ENCODE peak calls at places on chromosome 12, in seven cellular contexts. One of them, this sample, is unnamed.

GRCh38 chr12:117365072-117365616 is 3.7 kb upstream of the NOS1 start:
- DNase-seq in stomach: no peak
- DNase-seq in AG09309: no peak
- DNase-seq in fibroblast of lung: no peak
- DNase-seq in pancreas: no peak
- DNase-seq in heart left ventricle: no peak
- DNase-seq in SK-N-SH: peak
- DNase-seq in this sample: no peak

GRCh38 chr12:25084816-25085215 is 110.1 kb downstream of the DNAI7 start:
- DNase-seq in SK-N-SH: no peak
- DNase-seq in pancreas: no peak
- DNase-seq in fibroblast of lung: no peak
- DNase-seq in AG09309: no peak
- DNase-seq in heart left ventricle: no peak
- DNase-seq in stomach: no peak
- DNase-seq in this sample: no peak

GRCh38 chr12:31234955-31235867 is 90.7 kb downstream of the SINHCAF start:
- DNase-seq in stomach: peak
- DNase-seq in SK-N-SH: peak
- DNase-seq in pancreas: peak
- DNase-seq in AG09309: no peak
- DNase-seq in heart left ventricle: no peak
- DNase-seq in fibroblast of lung: peak
- DNase-seq in this sample: no peak

GRCh38 chr12:122395319-122395718 is 27.1 kb downstream of the CLIP1 start:
- DNase-seq in AG09309: peak
- DNase-seq in SK-N-SH: peak
- DNase-seq in pancreas: no peak
- DNase-seq in stomach: no peak
- DNase-seq in heart left ventricle: no peak
- DNase-seq in fibroblast of lung: peak
- DNase-seq in this sample: no peak

GRCh38 chr12:131397493-131398181 is 313.3 kb upstream of the SFSWAP start:
- DNase-seq in SK-N-SH: no peak
- DNase-seq in stomach: no peak
- DNase-seq in AG09309: no peak
- DNase-seq in heart left ventricle: no peak
- DNase-seq in fibroblast of lung: no peak
- DNase-seq in pancreas: no peak
- DNase-seq in this sample: no peak

GRCh38 chr12:70885952-70886351 is 34.6 kb downstream of the PTPRR start:
- DNase-seq in SK-N-SH: no peak
- DNase-seq in heart left ventricle: no peak
- DNase-seq in AG09309: no peak
- DNase-seq in pancreas: no peak
- DNase-seq in fibroblast of lung: no peak
- DNase-seq in stomach: no peak
- DNase-seq in this sample: no peak

GRCh38 chr12:62933871-62934798 is 815 bp downstream of the PPM1H start:
- DNase-seq in fibroblast of lung: peak
- DNase-seq in pancreas: peak
- DNase-seq in AG09309: no peak
- DNase-seq in SK-N-SH: peak
- DNase-seq in heart left ventricle: peak
- DNase-seq in stomach: peak
- DNase-seq in this sample: peak

GRCh38 chr12:65965358-65965757 is 141.1 kb downstream of the HMGA2 start:
- DNase-seq in fibroblast of lung: peak
- DNase-seq in pancreas: no peak
- DNase-seq in AG09309: peak
- DNase-seq in heart left ventricle: no peak
- DNase-seq in stomach: no peak
- DNase-seq in SK-N-SH: no peak
- DNase-seq in this sample: no peak

GRCh38 chr12:95205685-95206084 is 11.6 kb downstream of the FGD6 start:
- DNase-seq in AG09309: peak
- DNase-seq in heart left ventricle: peak
- DNase-seq in stomach: no peak
- DNase-seq in pancreas: no peak
- DNase-seq in SK-N-SH: no peak
- DNase-seq in fibroblast of lung: peak
- DNase-seq in this sample: no peak

GRCh38 chr12:67018105-67018504 is 251.1 kb upstream of the CAND1 start:
- DNase-seq in fibroblast of lung: no peak
- DNase-seq in stomach: no peak
- DNase-seq in pancreas: no peak
- DNase-seq in AG09309: no peak
- DNase-seq in heart left ventricle: no peak
- DNase-seq in SK-N-SH: no peak
- DNase-seq in this sample: no peak

GRCh38 chr12:103801709-103802585 is 39.1 kb downstream of the NT5DC3 start:
- DNase-seq in SK-N-SH: no peak
- DNase-seq in pancreas: no peak
- DNase-seq in AG09309: no peak
- DNase-seq in stomach: no peak
- DNase-seq in heart left ventricle: no peak
- DNase-seq in fibroblast of lung: peak
- DNase-seq in this sample: no peak

GRCh38 chr12:12442548-12443071 is 85.7 kb downstream of the BORCS5 start:
- DNase-seq in fibroblast of lung: peak
- DNase-seq in AG09309: no peak
- DNase-seq in pancreas: no peak
- DNase-seq in heart left ventricle: no peak
- DNase-seq in SK-N-SH: no peak
- DNase-seq in stomach: no peak
- DNase-seq in this sample: no peak

GRCh38 chr12:20342111-20342510 is 26.2 kb upstream of the PDE3A start:
- DNase-seq in stomach: no peak
- DNase-seq in fibroblast of lung: peak
- DNase-seq in SK-N-SH: no peak
- DNase-seq in AG09309: peak
- DNase-seq in pancreas: no peak
- DNase-seq in heart left ventricle: no peak
- DNase-seq in this sample: no peak

GRCh38 chr12:22856120-22856699 is 231.2 kb downstream of the ETNK1 start:
- DNase-seq in heart left ventricle: no peak
- DNase-seq in SK-N-SH: peak
- DNase-seq in stomach: no peak
- DNase-seq in AG09309: peak
- DNase-seq in pancreas: no peak
- DNase-seq in fibroblast of lung: peak
- DNase-seq in this sample: no peak

DNA sequence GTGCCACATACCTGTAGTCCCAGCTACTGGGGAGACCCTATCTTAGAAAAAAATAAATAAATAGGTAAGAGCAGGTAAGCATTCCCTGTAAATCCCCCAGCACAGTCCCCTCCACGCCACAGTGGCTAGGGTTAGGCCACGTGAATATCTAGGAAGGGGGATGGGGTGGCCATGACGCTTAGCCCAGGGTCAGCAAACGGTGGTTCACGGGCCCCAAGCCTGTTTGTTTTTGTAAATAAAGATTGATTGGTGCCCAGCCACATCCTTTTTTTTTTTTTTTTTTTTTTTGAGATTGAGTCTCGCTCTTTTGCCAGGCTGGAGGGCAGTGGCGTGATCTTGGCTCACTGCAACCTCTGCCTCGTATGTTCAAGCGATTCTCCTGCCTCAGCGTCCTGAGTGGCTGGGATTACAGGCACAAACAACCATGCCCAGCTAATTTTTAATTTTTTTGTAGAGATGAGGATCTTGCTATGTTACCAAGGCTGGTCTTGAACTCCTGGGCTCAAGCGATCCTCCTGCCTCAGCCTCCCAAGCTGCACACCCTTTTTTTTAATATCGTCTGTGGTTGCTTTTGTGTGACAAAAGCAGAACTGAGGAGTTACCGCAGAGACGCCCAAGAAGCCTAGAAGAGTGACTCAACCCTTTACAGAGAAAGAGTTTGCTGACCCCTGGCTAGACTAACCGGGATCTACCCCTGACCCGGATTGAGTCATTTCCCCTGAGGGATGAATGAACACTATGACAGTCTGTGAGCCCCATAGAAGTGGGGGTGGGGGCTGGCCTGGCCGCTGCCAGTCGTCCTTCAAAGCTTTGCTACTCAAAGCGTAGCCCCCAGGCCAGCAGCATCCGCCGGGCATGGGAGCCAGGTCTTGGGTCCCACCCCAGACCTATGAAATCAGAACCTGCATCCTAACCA is 113.7 kb upstream of the NCOR2 start:
- DNase-seq in SK-N-SH: peak
- DNase-seq in fibroblast of lung: peak
- DNase-seq in heart left ventricle: peak
- DNase-seq in AG09309: peak
- DNase-seq in pancreas: no peak
- DNase-seq in stomach: no peak
- DNase-seq in this sample: peak
- TF ChIP-seq CTCF in SK-N-SH: peak
- TF ChIP-seq CTCF in fibroblast of lung: peak
- TF ChIP-seq CTCF in heart left ventricle: peak
- TF ChIP-seq CTCF in AG09309: peak
- TF ChIP-seq CTCF in pancreas: no peak
- TF ChIP-seq CTCF in stomach: peak
- TF ChIP-seq CTCF in this sample: no peak

GRCh38 chr12:51871126-51871525 is 16.8 kb upstream of the ANKRD33 start:
- DNase-seq in stomach: no peak
- DNase-seq in pancreas: no peak
- DNase-seq in SK-N-SH: no peak
- DNase-seq in heart left ventricle: peak
- DNase-seq in fibroblast of lung: no peak
- DNase-seq in AG09309: no peak
- DNase-seq in this sample: no peak

GRCh38 chr12:51869931-51870330 is 18.0 kb upstream of the ANKRD33 start:
- DNase-seq in SK-N-SH: no peak
- DNase-seq in heart left ventricle: no peak
- DNase-seq in stomach: no peak
- DNase-seq in fibroblast of lung: no peak
- DNase-seq in AG09309: no peak
- DNase-seq in pancreas: no peak
- DNase-seq in this sample: no peak

GRCh38 chr12:51867796-51868428 is 19.4 kb upstream of the FIGNL2 start:
- DNase-seq in fibroblast of lung: no peak
- DNase-seq in stomach: no peak
- DNase-seq in AG09309: no peak
- DNase-seq in pancreas: no peak
- DNase-seq in heart left ventricle: no peak
- DNase-seq in SK-N-SH: no peak
- DNase-seq in this sample: no peak

GRCh38 chr12:51869490-51869865 is 18.4 kb upstream of the ANKRD33 start:
- DNase-seq in AG09309: no peak
- DNase-seq in SK-N-SH: no peak
- DNase-seq in heart left ventricle: no peak
- DNase-seq in fibroblast of lung: no peak
- DNase-seq in pancreas: no peak
- DNase-seq in stomach: no peak
- DNase-seq in this sample: no peak

DNA sequence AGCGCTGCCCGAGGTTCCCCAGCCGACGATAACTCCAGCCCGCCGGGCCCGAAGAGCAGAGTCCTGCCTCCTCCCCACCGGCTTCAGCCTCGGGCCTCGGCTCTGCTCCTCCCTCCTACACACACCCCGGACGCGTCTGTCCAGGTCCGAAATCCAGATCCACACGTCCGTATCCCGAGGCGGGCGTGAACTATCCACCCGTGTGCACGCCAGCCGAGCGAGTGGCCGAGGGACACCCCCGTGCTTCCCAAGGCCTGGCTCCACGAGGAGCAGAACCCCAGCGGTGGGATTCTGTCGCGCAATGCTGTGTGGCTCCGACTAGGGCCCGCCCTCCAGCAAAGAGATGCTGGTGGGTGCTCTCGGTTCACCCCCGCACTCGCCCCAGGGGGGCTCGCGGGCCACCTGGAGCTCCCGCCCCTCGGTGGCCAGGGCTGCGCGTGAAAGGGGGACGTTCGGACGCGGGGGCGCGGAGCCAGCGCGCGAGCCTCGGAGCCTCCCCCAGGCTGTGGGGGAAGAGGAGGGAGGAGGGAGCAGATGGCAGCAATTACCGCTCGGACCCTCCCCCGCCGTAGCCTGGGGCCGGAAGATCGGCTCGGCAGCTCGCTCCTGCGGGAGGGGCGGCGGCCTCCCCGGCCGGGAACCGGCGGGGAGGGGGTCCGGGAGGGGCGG is 18.9 kb upstream of the ANKRD33 start:
- DNase-seq in heart left ventricle: no peak
- DNase-seq in fibroblast of lung: no peak
- DNase-seq in AG09309: no peak
- DNase-seq in stomach: no peak
- DNase-seq in SK-N-SH: peak
- DNase-seq in pancreas: no peak
- DNase-seq in this sample: no peak
- TF ChIP-seq CTCF in heart left ventricle: no peak
- TF ChIP-seq CTCF in fibroblast of lung: no peak
- TF ChIP-seq CTCF in AG09309: no peak
- TF ChIP-seq CTCF in stomach: no peak
- TF ChIP-seq CTCF in SK-N-SH: no peak
- TF ChIP-seq CTCF in pancreas: no peak
- TF ChIP-seq CTCF in this sample: no peak

DNA sequence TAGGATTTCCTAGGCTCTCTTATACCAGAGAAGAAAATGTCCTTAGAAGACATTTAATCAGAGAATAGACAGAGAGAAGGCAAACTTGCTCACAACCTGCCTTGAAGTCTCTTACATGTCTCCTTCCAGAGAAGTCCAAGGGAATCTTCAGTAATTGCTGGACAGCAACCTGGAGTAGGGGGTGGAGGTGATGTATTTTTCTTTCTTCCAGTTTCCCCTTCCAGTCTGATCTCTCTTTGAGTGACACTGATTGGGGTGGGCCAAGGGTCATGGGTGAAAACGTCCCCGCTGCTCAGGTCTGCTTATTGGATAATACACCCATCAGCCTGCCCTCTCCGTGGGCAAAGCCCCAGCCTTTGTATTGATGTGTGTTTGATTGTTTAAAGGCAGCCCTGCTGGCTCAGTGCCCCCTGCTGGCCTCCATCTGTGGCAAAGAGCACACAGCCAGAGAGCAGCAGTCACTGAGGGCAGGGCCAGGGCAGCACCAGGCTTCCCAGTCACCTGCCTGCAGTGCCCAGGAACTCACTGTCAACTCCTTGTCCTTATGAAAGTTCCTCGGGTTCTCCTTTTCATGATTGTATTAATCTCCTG is 35.7 kb upstream of the ATP2A2 start:
- DNase-seq in heart left ventricle: peak
- DNase-seq in pancreas: no peak
- DNase-seq in fibroblast of lung: no peak
- DNase-seq in stomach: peak
- DNase-seq in AG09309: no peak
- DNase-seq in SK-N-SH: peak
- DNase-seq in this sample: peak
- TF ChIP-seq CTCF in heart left ventricle: peak
- TF ChIP-seq CTCF in pancreas: no peak
- TF ChIP-seq CTCF in fibroblast of lung: peak
- TF ChIP-seq CTCF in stomach: peak
- TF ChIP-seq CTCF in AG09309: peak
- TF ChIP-seq CTCF in SK-N-SH: peak
- TF ChIP-seq CTCF in this sample: peak

GRCh38 chr12:4490973-4491372 is 45.4 kb upstream of the FGF6 start:
- DNase-seq in stomach: no peak
- DNase-seq in fibroblast of lung: no peak
- DNase-seq in pancreas: no peak
- DNase-seq in heart left ventricle: no peak
- DNase-seq in AG09309: no peak
- DNase-seq in SK-N-SH: no peak
- DNase-seq in this sample: no peak
- TF ChIP-seq CTCF in stomach: no peak
- TF ChIP-seq CTCF in fibroblast of lung: no peak
- TF ChIP-seq CTCF in pancreas: no peak
- TF ChIP-seq CTCF in heart left ventricle: no peak
- TF ChIP-seq CTCF in AG09309: no peak
- TF ChIP-seq CTCF in SK-N-SH: no peak
- TF ChIP-seq CTCF in this sample: no peak

This sample was measured in activated CD8-positive, alpha-beta T cell treated with anti-CD3 and anti-CD28 coated beads for 36 hours.